ENCODE peak calls at places on chromosomes 5 and 9, in nine cellular contexts. R, L, U, S, K, Z, W, V and T are unnamed samples.
A peak's percentile ranks its signal among the peaks of the same experiment; 100 is the strongest.

GRCh38 chr5:168401880-168402279 is 84.4 kb upstream of the RARS1 start:
- DNase-seq in U (no peak), S (no peak), R (no peak), K (no peak), V (peak; percentile 54), L (peak; percentile 34), Z (no peak), W (peak; percentile 36), T (no peak)

GRCh38 chr9:27362447-27363210 is 65.7 kb upstream of the EQTN start:
- DNase-seq in W (no peak), S (no peak), K (no peak), U (no peak), Z (no peak), R (no peak), V (no peak), L (no peak), T (no peak)

GRCh38 chr9:37163299-37163698 is 42.9 kb downstream of the ZCCHC7 start:
- DNase-seq in V (no peak), R (no peak), W (no peak), S (no peak), Z (no peak), L (no peak), U (no peak), K (no peak), T (no peak)

GRCh38 chr5:141973871-141974595 is 5.1 kb downstream of the RNF14 start:
- DNase-seq in W (no peak), R (no peak), Z (no peak), L (no peak), V (no peak), S (no peak), K (no peak), U (no peak), T (no peak)

GRCh38 chr5:172716796-172717313 is 54.1 kb downstream of the DUSP1 start:
- DNase-seq in K (peak; percentile 94), W (peak; percentile 94), U (peak; percentile 68), L (peak; percentile 87), S (peak; percentile 66), R (peak; percentile 89), V (peak; percentile 81), Z (peak; percentile 85), T (peak; percentile 92)

GRCh38 chr5:136012041-136012804 is 16.6 kb upstream of the TGFBI start:
- DNase-seq in S (no peak), U (no peak), Z (no peak), R (no peak), W (no peak), L (no peak), K (no peak), V (no peak), T (no peak)

GRCh38 chr9:73683862-73684591 is 532.4 kb downstream of the ANXA1 start:
- DNase-seq in R (no peak), Z (no peak), W (no peak), S (no peak), U (no peak), V (no peak), K (no peak), L (no peak), T (no peak)

GRCh38 chr5:39283231-39283818 is 64.0 kb upstream of the FYB1 start:
- DNase-seq in U (no peak), K (no peak), Z (no peak), W (no peak), V (peak; percentile 62), S (peak; percentile 10), R (no peak), L (no peak), T (peak; percentile 70)

GRCh38 chr5:175538576-175538975 is 60.2 kb downstream of the SFXN1 start:
- DNase-seq in W (no peak), R (no peak), Z (no peak), V (no peak), S (no peak), K (no peak), U (no peak), L (no peak), T (no peak)

GRCh38 chr5:134103998-134104612 is 10.4 kb upstream of the TCF7 start:
- DNase-seq in Z (no peak), K (no peak), L (no peak), V (no peak), S (no peak), W (no peak), U (no peak), R (no peak), T (no peak)
- H3K4me1 ChIP-seq in Z (peaks cover 17% of the 10 kb centered on the region), K (no peaks in the 10 kb centered on the region), L (peaks cover 22% of the 10 kb centered on the region), V (no peaks in the 10 kb centered on the region), S (no peaks in the 10 kb centered on the region), W (peaks cover 25% of the 10 kb centered on the region), U (peaks cover 20% of the 10 kb centered on the region), R (no peaks in the 10 kb centered on the region), T (peaks cover 26% of the 10 kb centered on the region)

GRCh38 chr9:133351526-133351907 is 3.5 kb downstream of the RPL7A start:
- DNase-seq in W (no peak), S (no peak), R (no peak), K (no peak), L (no peak), V (no peak), U (no peak), Z (no peak), T (no peak)

GRCh38 chr9:133352635-133353340 is 3.5 kb downstream of the SURF1 start:
- DNase-seq in L (no peak), V (no peak), S (no peak), K (no peak), R (no peak), W (no peak), U (no peak), Z (no peak), T (no peak)

GRCh38 chr9:133354766-133355165 is 1.5 kb downstream of the SURF1 start:
- DNase-seq in R (no peak), K (no peak), S (no peak), U (no peak), W (no peak), L (no peak), V (no peak), Z (no peak), T (no peak)

GRCh38 chr9:133351908-133352634 is 4.1 kb downstream of the RPL7A start:
- DNase-seq in S (no peak), W (no peak), V (peak; percentile 46), U (no peak), L (no peak), Z (no peak), R (no peak), K (no peak), T (peak; percentile 67)

DNA sequence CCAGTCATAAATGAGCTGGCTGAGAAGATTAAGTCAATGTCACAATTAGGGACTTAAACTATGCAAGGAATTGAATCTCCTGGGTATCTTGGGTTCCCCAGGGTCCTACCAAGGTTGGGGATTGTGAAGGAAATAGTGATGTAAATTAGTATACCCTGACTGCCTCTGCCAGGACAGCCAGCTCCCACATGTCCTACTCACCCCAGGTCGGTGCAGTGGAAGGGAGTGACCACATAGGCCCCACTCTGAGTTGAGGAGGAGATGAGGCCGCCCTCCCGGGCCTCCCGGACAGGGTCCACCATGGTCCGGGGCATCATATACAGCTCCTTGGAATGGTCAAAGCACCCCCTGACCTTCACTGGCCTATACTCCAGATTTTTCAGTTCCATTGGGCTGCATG is 2.7 kb downstream of the SURF1 start:
- DNase-seq in R (no peak), S (no peak), W (no peak), L (no peak), K (no peak), U (no peak), V (no peak), Z (no peak), T (no peak)
- TF ChIP-seq POLR2A in R (no peak), S (no peak), W (no peak), L (no peak), K (no peak), U (no peak), V (no peak), Z (no peak), T (no peak)

DNA sequence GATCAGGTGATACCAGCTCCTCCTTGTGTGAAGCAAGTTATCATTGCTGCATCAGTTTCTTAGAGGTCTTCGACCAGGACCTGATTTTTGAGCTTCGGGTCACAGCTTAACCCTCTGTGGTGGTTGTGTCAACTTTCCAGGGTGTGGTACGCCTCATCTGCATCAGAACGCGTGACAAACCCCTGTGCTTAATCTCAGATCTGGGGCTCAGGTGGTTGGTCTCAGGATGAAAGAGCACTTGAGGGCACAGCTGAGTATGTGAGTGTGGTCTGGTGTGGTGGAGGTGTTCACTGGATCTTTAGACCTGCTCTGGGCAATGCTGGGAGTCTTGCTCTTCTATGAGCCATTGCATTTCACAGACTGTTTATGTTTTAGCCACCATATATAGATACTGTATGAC is 64.1 kb downstream of the OSTF1 start:
- DNase-seq in K (no peak), R (no peak), U (no peak), V (no peak), W (no peak), Z (no peak), S (no peak), L (no peak), T (peak; percentile 54)
- H3K4me1 ChIP-seq in K (no peaks in the 10 kb centered on the region), R (no peaks in the 10 kb centered on the region), U (peaks cover 9% of the 10 kb centered on the region), V (no peaks in the 10 kb centered on the region), W (no peaks in the 10 kb centered on the region), Z (peaks cover 3% of the 10 kb centered on the region), S (no peaks in the 10 kb centered on the region), L (no peaks in the 10 kb centered on the region), T (no peaks in the 10 kb centered on the region)

DNA sequence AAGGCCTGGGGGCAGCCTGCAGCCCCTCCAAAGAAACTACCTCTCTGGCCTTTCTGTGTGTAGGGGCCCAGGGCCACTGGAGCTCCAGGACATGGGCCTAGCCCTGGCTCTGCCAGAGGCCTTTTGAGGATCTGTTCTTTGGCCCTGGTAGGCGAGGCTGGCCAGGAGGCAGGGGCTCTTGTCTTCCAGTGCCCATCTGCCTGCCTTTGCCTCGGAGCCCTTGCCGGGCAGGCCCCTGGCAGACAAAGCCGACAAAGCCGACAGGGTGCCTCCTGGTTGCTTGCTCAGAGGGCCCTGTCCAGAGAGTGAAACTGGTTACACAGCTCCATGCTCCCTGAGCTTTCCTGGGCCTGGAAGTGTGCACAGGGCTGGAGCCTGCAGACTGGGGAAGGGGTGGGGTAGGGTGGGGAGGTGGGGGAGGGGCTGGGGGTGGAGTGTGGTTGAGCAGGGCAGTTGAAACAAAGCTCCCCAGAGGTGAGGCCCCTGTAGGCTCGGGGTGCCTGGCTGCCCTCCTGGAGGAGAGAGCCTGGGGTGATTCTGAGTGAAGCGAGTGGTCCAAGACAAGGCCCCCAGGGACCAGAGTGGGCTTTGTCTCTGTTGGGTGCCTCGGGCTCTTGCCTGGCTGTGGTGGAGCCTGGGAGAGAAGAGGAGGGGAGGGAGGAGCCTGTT is 29.3 kb downstream of the PTPA start:
- DNase-seq in V (peak; percentile 49), S (no peak), R (peak; percentile 59), Z (peak; percentile 67), K (peak; percentile 79), W (peak; percentile 85), U (no peak), L (peak; percentile 73), T (peak; percentile 65)
- TF ChIP-seq POLR2A in V (no peak), S (no peak), R (no peak), Z (no peak), K (no peak), W (no peak), U (no peak), L (no peak), T (no peak)